ENCODE peak calls at places on chromosomes 4 and X, in four cellular contexts. H is fibroblast of lung, Z is breast epithelium, T is heart right ventricle. X is an unnamed sample. For H3K4me1, the result is how much of the 10 kb centered on the place peaks cover.

GRCh38 chr4:24971192-24971591 is 58.4 kb upstream of the CCDC149 start:
- DNase-seq in H (no peak), Z (no peak), T (no peak), X (no peak)

GRCh38 chrX:16633754-16634153 is 16.2 kb upstream of the S100G start:
- DNase-seq in H (peak), Z (no peak), T (no peak), X (no peak)

GRCh38 chr4:81405900-81406401 is 65.8 kb downstream of the RASGEF1B start:
- DNase-seq in H (peak), Z (no peak), T (no peak), X (no peak)

GRCh38 chr4:154344686-154345085 is 146.9 kb downstream of the DCHS2 start:
- DNase-seq in H (no peak), Z (no peak), T (no peak), X (no peak)

GRCh38 chr4:112895785-112896184 is 153.7 kb upstream of the ANK2 start:
- DNase-seq in H (peak), Z (no peak), T (no peak), X (no peak)

GRCh38 chr4:169131556-169132208 is 121.6 kb upstream of the CBR4 start:
- DNase-seq in H (no peak), Z (no peak), T (no peak), X (no peak)

GRCh38 chr4:153649572-153649991 is 34.5 kb upstream of the TLR2 start:
- DNase-seq in H (peak), Z (no peak), T (no peak), X (no peak)

GRCh38 chrX:112614640-112615039 is 65.1 kb downstream of the LHFPL1 start:
- DNase-seq in H (peak), Z (no peak), T (no peak), X (no peak)

GRCh38 chrX:40273356-40274050 is 175.7 kb upstream of the BCOR start:
- DNase-seq in H (peak), Z (no peak), T (no peak), X (no peak)

GRCh38 chr4:108118505-108118904 is 50.2 kb downstream of the LEF1 start:
- DNase-seq in H (no peak), Z (no peak), T (no peak), X (no peak)

GRCh38 chr4:30630431-30630830 is 89.7 kb upstream of the PCDH7 start:
- DNase-seq in H (no peak), Z (no peak), T (no peak), X (no peak)

GRCh38 chrX:43175428-43175827 is 397.5 kb upstream of the PPP1R2C start:
- DNase-seq in H (no peak), Z (no peak), T (no peak), X (no peak)

DNA sequence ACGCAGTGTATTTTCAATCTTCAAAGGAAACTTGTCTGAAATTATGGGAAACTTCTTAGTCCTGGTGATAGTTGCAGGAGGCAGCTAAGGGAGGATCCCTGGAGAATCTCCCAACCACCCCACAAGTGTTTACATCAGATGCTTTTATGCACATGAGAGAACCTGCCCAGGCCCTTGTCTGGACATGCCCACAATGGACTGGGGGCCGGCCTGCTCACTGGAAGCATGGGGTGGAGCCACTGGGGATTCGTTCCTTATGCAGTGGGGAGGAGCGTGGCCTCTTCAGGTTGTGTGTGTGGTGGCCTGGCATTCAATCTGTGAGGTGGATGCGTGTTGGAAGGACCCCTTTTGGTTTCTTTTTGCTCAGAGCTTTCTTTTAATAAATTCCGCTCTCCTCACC is 398.7 kb upstream of the PPP1R2C start:
- DNase-seq in H (no peak), Z (no peak), T (no peak), X (no peak)
- H3K4me3 ChIP-seq in H (no peak), Z (no peak), T (no peak), X (no peak)

DNA sequence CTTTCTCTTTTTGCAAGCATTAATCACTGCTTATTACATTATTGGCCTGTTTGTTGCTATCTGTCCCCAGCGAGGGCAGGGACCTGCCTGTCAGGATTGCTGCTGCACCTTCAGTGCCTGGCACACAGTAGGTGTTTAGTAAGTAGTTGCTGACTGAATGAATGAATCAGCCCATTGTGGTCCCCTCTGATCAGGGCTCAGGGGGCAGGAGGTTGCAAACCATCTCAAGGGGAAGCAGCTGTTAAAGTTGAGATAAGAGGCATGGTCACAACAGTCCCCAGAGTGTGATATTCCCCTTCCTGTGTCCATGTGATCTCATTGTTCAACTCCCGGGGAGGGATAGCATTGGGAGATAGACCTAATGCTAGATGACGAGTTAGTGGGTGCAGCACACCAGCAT is 85.4 kb downstream of the WFS1 start:
- DNase-seq in H (no peak), Z (no peak), T (no peak), X (no peak)
- TF ChIP-seq CTCF in H (no peak), Z (no peak), T (no peak), X (no peak)

GRCh38 chr4:1643971-1644735 is 40.0 kb downstream of the FAM53A start:
- DNase-seq in H (no peak), Z (no peak), T (no peak), X (no peak)
- H3K4me1 ChIP-seq in H (under half), Z (under half), T (under half), X (under half)

DNA sequence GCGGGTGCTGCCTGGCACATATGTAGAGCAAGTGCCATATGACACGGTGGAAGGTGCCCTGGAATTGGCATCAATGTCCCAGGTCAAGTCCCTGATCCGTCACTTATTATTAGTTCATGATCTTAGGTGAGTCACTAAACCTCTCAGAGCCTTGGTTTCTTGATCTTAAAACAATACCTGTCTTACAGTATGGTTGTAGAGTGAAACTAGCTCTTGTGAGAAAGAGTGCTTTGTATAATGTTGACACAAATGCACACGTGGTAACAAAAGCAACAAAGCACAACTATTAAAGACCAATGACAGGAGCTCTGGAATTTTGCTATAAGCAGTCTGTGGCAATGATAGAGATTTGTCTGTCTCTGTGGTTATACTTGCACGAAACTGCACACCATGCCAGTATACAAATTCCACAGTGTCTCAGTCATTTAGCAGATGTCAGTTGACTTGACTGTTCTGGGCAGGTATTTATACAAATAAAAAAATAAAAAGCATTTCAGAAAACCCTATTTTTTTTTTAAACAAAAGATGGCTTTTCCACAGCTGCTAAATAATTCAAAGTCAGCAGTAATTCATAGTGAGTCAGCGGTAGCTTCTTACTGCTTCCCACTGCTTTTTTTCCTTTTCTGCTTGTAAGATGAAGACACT is 19.7 kb upstream of the ACSL1 start:
- DNase-seq in H (peak), Z (no peak), T (no peak), X (no peak)
- H3K4me3 ChIP-seq in H (no peak), Z (no peak), T (no peak), X (no peak)

GRCh38 chr4:128298852-128299251 is 11.2 kb upstream of the PGRMC2 start:
- DNase-seq in H (no peak), Z (no peak), T (no peak), X (no peak)
- TF ChIP-seq CTCF in H (no peak), Z (no peak), T (no peak), X (no peak)

GRCh38 chr4:87030606-87031441 is 96.0 kb downstream of the AFF1 start:
- DNase-seq in H (no peak), Z (no peak), T (no peak), X (no peak)

GRCh38 chr4:87030124-87030523 is 95.3 kb downstream of the AFF1 start:
- DNase-seq in H (no peak), Z (no peak), T (no peak), X (no peak)

GRCh38 chr4:87026795-87027495 is 92.1 kb downstream of the AFF1 start:
- DNase-seq in H (no peak), Z (no peak), T (no peak), X (no peak)

GRCh38 chr4:87031946-87032345 is 97.1 kb downstream of the AFF1 start:
- DNase-seq in H (no peak), Z (no peak), T (no peak), X (no peak)

GRCh38 chr4:87029356-87029755 is 94.5 kb downstream of the AFF1 start:
- DNase-seq in H (no peak), Z (no peak), T (no peak), X (no peak)
- H3K4me1 ChIP-seq in H (under half), Z (under half), T (half or more), X (half or more)

GRCh38 chr4:3039706-3040366 is 34.5 kb downstream of the HTT-AS start:
- DNase-seq in H (no peak), Z (no peak), T (no peak), X (no peak)

GRCh38 chr4:3040447-3041191 is 33.7 kb downstream of the HTT-AS start:
- DNase-seq in H (no peak), Z (no peak), T (no peak), X (no peak)

GRCh38 chr4:3042226-3042625 is 32.1 kb downstream of the HTT-AS start:
- DNase-seq in H (no peak), Z (no peak), T (no peak), X (no peak)

GRCh38 chr4:3043272-3044020 is 30.9 kb downstream of the HTT-AS start:
- DNase-seq in H (no peak), Z (no peak), T (no peak), X (no peak)

DNA sequence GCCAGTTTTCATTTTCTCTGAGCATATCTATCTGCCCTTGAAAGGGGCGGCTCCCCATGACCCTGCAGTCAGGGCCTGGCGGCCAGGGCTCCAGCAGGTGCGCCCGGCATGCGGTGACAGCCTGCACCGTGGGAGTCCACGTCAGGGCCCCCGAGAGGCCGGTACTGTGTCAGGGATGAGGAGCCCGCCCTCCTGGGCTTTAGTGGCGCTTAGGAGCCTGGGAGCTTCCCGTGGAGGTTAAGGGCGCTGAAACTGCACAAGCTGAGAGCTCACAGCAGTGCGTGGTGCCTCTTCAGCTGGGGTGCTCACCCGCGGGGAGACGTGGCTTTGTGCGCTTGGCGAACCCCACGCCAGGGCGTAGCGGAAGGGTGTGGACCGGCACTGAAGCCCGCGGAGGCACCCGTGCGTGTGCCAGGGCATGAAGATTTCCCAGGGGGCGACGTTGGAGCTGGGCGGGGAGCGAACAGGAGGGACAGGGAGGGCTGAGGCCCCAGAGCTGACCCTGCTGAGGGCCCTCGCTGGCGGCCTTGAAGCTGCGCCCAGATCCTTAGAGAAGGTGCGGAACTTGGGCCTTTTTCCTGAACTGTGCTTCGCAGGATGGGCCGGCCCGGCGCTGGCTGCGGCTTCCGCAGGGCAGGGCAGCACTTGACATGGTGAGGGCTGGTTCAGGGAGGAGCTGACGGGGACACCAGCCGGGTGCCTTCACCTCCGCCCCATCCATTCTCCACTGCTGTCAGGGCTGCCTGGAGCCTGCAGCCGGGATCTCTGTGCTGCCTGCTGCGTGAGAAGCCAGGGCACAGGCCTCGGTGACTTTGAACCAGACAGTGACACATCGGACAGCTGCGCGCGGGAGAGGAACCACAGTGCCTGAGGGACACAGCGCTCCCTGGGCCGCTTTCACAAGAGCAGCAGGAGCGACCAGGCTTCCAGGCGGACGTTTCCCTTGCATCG is 32.9 kb downstream of the HTT-AS start:
- DNase-seq in H (peak), Z (peak), T (peak), X (no peak)
- H3K4me3 ChIP-seq in H (peak), Z (peak), T (peak), X (peak)

GRCh38 chr4:188781655-188782054 is 642.4 kb downstream of the TRIML1 start:
- DNase-seq in H (no peak), Z (no peak), T (no peak), X (no peak)
- TF ChIP-seq CTCF in H (peak), Z (no peak), T (peak), X (no peak)

GRCh38 chr4:119040261-119040660 is 95.4 kb upstream of the MYOZ2 start:
- DNase-seq in H (peak), Z (no peak), T (no peak), X (no peak)
- H3K4me1 ChIP-seq in H (under half), Z (under half), T (half or more), X (half or more)

DNA sequence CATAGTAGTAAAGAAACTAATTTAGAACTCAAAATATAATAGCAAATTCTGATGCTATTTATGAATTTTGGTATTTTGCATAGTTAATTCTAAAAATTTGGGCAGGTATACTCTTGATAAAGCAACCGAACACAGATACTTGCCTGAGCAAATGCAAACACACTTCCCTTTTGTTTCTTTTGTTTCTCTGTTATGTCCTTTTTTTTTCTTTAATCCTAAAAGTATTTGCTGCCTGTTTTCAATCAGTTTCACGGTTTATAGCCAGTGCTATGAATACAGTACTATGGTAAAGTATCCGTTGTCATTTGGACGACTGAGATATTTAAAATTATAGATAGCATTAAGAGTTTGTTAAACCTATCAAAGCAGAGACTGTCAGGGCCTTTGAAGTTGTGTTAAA is 84.3 kb upstream of the HPRT1 start:
- DNase-seq in H (no peak), Z (no peak), T (no peak), X (no peak)
- H3K4me3 ChIP-seq in H (peak), Z (no peak), T (no peak), X (no peak)